ENCODE peak calls at places on chromosomes 3 and 15, in five cellular contexts. T, M, E, R and N are unnamed samples.

GRCh38 chr15:71295242-71296031 is 180.2 kb downstream of the THSD4 start:
- DNase-seq in E (no peak), T (peak; percentile 98), R (no peak), M (peak; percentile 100), N (peak; percentile 100)

GRCh38 chr3:69838217-69838616 is 99.0 kb downstream of the MITF start:
- DNase-seq in R (no peak), M (peak; percentile 71), T (peak; percentile 41), E (no peak), N (peak; percentile 94)

GRCh38 chr3:42498791-42499477 is 3.5 kb upstream of the VIPR1 start:
- DNase-seq in T (no peak), R (no peak), M (no peak), E (no peak), N (no peak)

GRCh38 chr3:101261506-101261905 is 58.9 kb downstream of the IMPG2 start:
- DNase-seq in M (no peak), E (no peak), T (no peak), R (no peak), N (no peak)

GRCh38 chr15:73051402-73051810 is 857 bp upstream of the NEO1 start:
- DNase-seq in E (no peak), M (no peak), T (peak; percentile 6), R (no peak), N (no peak)

GRCh38 chr15:60364306-60364924 is 33.4 kb downstream of the ANXA2 start:
- DNase-seq in E (no peak), R (no peak), M (no peak), T (no peak), N (no peak)

GRCh38 chr3:127734754-127735473 is 62.2 kb downstream of the ABTB1 start:
- DNase-seq in M (peak; percentile 100), T (peak; percentile 88), E (no peak), R (no peak), N (peak; percentile 99)

GRCh38 chr15:59501531-59502113 is 63.6 kb downstream of the FAM81A start:
- DNase-seq in M (peak; percentile 50), T (peak; percentile 91), R (peak; percentile 1), E (no peak), N (peak; percentile 66)

GRCh38 chr3:197371521-197372075 is 73.2 kb upstream of the DLG1 start:
- DNase-seq in T (no peak), R (peak; percentile 88), M (no peak), E (no peak), N (no peak)

GRCh38 chr3:100234364-100234763 is 26.4 kb upstream of the TBC1D23 start:
- DNase-seq in M (no peak), R (no peak), T (no peak), E (no peak), N (no peak)

GRCh38 chr15:89070197-89071124 is 17.8 kb upstream of the ABHD2 start:
- DNase-seq in T (no peak), R (no peak), M (no peak), E (no peak), N (no peak)

GRCh38 chr3:41267975-41268640 is 68.8 kb downstream of the CTNNB1 start:
- DNase-seq in T (peak; percentile 99), R (no peak), M (peak; percentile 92), E (no peak), N (peak; percentile 95)

GRCh38 chr15:30921781-30922371 is 18.2 kb downstream of the FAN1 start:
- DNase-seq in M (no peak), E (no peak), T (no peak), R (no peak), N (no peak)

GRCh38 chr3:196620228-196620627 is 19.3 kb upstream of the NRROS start:
- DNase-seq in E (no peak), M (peak; percentile 34), R (no peak), T (no peak), N (peak; percentile 56)